ENCODE peak calls at places on chromosomes 3 and 15, in seven cellular contexts. O, X, H, L, G, W and I are unnamed samples.

GRCh38 chr3:102530443-102531195 is 95.8 kb downstream of the ZPLD1 start:
- DNase-seq in O (peak; percentile 36), G (peak; percentile 16), H (no peak), X (no peak), L (no peak), W (no peak), I (no peak)

GRCh38 chr3:57797701-57798487 is 41.8 kb downstream of the SLMAP start:
- DNase-seq in G (peak; percentile 19), X (no peak), W (no peak), H (no peak), L (no peak), O (no peak), I (no peak)

GRCh38 chr15:62953496-62953895 is 89.1 kb upstream of the TPM1 start:
- DNase-seq in G (no peak), X (no peak), O (no peak), L (no peak), H (no peak), W (no peak), I (no peak)

GRCh38 chr3:16516695-16517481 is 3.4 kb upstream of the RFTN1 start:
- DNase-seq in L (no peak), O (peak; percentile 70), G (peak; percentile 68), W (no peak), X (no peak), H (peak; percentile 45), I (peak; percentile 85)

GRCh38 chr15:59260090-59260489 is 53.4 kb downstream of the LDHAL6B start:
- DNase-seq in O (no peak), L (no peak), G (no peak), W (no peak), H (no peak), X (peak; percentile 77), I (no peak)

GRCh38 chr3:114071786-114072185 is 15.2 kb downstream of the QTRT2 start:
- DNase-seq in G (no peak), L (no peak), H (no peak), O (no peak), X (no peak), W (no peak), I (no peak)

GRCh38 chr3:149120051-149120972 is 9.1 kb upstream of the HPS3 start:
- DNase-seq in X (no peak), H (peak; percentile 33), O (peak; percentile 77), L (no peak), W (peak; percentile 57), G (peak; percentile 66), I (peak; percentile 32)

GRCh38 chr3:141019244-141019643 is 31.9 kb upstream of the SPSB4 start:
- DNase-seq in X (no peak), L (no peak), O (no peak), W (no peak), G (no peak), H (no peak), I (no peak)

GRCh38 chr3:183116051-183116614 is 16.8 kb upstream of the MCCC1 start:
- DNase-seq in W (peak; percentile 89), X (peak; percentile 83), H (no peak), G (peak; percentile 79), L (no peak), O (no peak), I (peak; percentile 18)

GRCh38 chr3:150248116-150248864 is 159.8 kb upstream of the TSC22D2 start:
- DNase-seq in O (peak; percentile 48), H (peak; percentile 89), L (no peak), X (no peak), W (no peak), G (no peak), I (peak; percentile 59)

GRCh38 chr15:41558400-41559238 is at the start of gene TYRO3:
- DNase-seq in O (no peak), G (peak; percentile 86), H (no peak), X (peak; percentile 77), W (no peak), L (peak; percentile 56), I (peak; percentile 83)

GRCh38 chr3:123713211-123713610 is 128.4 kb upstream of the HACD2 start:
- DNase-seq in L (peak; percentile 63), O (no peak), G (no peak), X (no peak), H (no peak), W (no peak), I (no peak)

DNA sequence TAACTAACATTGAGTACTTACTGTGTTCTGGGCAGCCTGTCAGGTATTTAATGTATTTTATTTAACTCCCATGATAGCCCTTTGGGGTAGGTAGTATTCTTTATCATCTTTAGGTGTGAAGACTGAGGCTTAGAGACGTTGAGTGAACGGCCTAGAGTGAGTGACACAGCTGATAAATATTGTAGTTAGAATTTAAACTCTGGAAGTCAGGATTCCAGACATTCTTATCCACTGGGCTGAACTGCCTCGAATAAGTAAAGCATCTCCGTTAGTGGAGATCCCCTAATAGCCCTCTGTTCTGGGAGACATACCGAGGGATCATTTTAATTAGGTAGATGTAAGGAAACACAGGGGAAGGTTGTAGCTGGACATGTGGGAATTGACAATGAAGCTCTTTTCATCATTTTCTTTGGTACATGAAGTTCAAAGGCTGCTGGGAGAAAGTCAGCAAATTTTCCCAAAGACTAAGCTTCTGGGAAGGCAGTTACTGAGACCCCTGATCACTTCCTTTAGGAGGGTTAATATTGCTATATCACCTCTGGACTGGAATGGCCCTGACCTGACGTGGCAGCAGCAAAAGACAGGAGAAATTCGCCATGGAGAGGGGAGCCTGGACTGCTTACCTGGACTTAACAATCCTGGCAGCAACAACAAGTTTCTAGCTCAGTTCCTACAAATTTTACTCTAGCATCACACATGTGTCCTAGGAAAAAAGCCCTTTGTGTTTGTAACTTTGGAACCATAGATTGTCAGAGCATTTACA is 11.7 kb upstream of the PDCD6IP start:
- DNase-seq in H (no peak), O (no peak), G (no peak), X (no peak), W (no peak), L (no peak), I (no peak)
- H3K4me3 ChIP-seq in H (peak overlapping the region; percentile 49), O (peak overlapping the region; percentile 37), G (peak overlapping the region; percentile 15), X (no peak overlapping the region), W (no peak overlapping the region), L (peak overlapping the region; percentile 44), I (peak overlapping the region; percentile 32)

GRCh38 chr15:58066042-58066867 is 744 bp upstream of the ALDH1A2 start:
- DNase-seq in L (peak; percentile 30), G (peak; percentile 87), H (no peak), O (peak; percentile 34), W (no peak), X (peak; percentile 82), I (peak; percentile 81)

GRCh38 chr15:58063612-58064011 is 1.9 kb downstream of the ALDH1A2 start:
- DNase-seq in G (no peak), O (no peak), W (no peak), H (no peak), L (no peak), X (no peak), I (no peak)

GRCh38 chr15:58065011-58065444 is 483 bp downstream of the ALDH1A2 start:
- DNase-seq in O (no peak), G (peak; percentile 23), L (no peak), X (peak; percentile 28), H (no peak), W (no peak), I (no peak)

GRCh38 chr15:58064119-58065010 is 1.1 kb downstream of the ALDH1A2 start:
- DNase-seq in O (no peak), W (no peak), G (no peak), H (no peak), X (no peak), L (no peak), I (no peak)

DNA sequence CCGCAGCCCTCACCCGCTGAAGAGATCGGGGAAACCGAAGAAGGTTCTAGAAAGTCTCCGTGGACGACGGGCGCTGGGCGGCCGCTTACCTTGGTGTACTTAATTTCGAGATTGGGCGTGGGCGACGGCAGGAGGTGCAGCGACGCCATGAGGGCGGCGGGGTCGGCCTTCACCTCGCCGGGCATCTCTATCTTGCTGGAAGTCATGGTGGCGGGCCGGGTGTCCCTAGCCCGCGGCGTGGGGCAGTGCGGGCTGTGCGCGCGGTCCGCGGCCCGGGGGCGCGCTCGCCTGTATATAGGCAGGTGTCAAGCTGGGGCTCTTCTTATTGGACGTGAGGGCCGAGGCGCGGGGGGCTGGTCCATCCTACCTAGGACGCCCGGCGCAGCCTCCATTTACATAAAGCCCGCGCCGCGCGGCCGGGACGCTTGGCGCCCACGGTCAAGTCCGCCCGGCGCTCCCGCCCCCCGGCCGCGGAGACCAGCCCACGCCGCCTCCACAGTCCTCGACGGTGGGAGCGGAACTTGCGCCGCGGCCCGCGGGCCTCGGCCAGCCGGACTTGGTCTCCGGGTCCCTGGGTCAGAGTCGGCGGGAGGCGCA is at the start of gene ALDH1A2:
- DNase-seq in W (no peak), X (peak; percentile 31), O (no peak), G (peak; percentile 35), L (peak; percentile 26), H (no peak), I (no peak)
- H3K4me3 ChIP-seq in W (no peak within 1 kb of the TSS), X (no peak within 1 kb of the TSS), O (peak within 1 kb of the TSS; percentile 34), G (peak within 1 kb of the TSS; percentile 59), L (peak within 1 kb of the TSS; percentile 56), H (peak within 1 kb of the TSS; percentile 42), I (peak within 1 kb of the TSS; percentile 36)

DNA sequence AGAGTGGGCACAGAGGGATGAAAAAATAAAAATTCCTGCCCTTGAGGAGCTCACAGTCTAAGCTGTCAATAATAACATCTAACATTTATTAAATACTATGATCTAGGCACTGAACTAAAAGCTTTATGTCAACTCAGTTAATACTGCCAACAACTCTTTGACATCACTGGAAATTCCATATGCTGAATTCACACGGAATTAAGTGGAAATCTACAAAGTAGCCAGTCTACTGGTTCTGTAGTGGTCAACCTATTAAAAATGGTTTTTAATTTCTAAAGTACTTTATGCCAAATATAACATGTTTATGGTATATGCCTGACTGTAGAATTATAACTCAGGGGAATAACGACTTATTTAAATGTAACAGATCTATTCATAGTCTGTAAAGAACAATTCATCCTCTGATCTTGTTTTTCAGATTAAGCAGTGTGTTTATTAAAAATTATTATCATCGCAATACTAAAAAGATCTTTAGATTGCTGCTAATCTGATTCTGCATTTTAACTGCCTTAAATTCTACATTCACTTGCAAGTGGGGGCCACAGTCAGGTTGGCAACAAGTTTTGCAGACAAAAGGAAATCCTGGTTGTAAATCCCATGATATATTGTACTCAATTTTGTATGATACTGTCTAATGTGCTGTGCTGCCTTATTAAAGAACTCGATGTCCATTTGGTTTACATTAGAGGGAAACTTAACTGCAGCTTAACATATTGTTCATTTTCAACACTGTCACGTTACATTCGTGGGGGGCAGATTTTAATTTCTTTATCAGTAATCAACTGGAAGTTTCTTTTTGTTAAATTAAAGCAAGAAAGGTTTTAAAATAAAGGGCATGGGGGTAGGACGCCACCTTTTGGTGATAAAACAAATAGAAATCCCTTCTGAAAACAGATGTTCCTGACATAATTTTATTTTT is 2.6 kb upstream of the FOXP1 start:
- DNase-seq in O (peak; percentile 66), H (no peak), L (no peak), W (peak; percentile 42), X (no peak), G (peak; percentile 39), I (peak; percentile 31)
- H3K4me3 ChIP-seq in O (no peak overlapping the region), H (no peak overlapping the region), L (no peak overlapping the region), W (no peak overlapping the region), X (no peak overlapping the region), G (no peak overlapping the region), I (no peak overlapping the region)

GRCh38 chr3:27387625-27388024 is 18.4 kb upstream of the NEK10 start:
- DNase-seq in O (peak; percentile 19), W (no peak), X (no peak), L (no peak), G (no peak), H (no peak), I (no peak)

GRCh38 chr3:27380433-27381357 is 11.5 kb upstream of the NEK10 start:
- DNase-seq in G (no peak), H (no peak), L (no peak), W (no peak), O (no peak), X (no peak), I (no peak)

DNA sequence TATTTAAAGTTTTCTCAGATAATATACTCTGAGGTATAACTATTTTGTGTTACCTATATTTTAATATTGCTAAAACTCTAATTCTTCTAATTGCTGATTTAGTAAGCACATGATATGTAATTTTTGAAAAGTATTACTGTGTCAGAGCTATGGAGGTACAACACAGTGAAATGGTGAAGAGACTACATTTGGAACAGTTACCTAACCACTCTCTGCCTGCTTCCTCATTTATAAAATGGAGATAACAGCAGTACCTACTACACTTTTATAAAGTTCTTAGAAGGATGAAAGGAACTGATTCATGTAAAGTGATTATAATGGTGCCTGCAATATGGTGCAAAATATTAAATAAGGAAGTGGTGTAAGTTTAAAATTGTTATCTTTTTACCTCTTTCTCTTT is 16.3 kb upstream of the NEK10 start:
- DNase-seq in G (no peak), O (no peak), L (no peak), H (no peak), X (no peak), W (no peak), I (no peak)
- H3K4me3 ChIP-seq in G (no peak overlapping the region), O (no peak overlapping the region), L (no peak overlapping the region), H (no peak overlapping the region), X (no peak overlapping the region), W (no peak overlapping the region), I (no peak overlapping the region)